ENCODE peak calls at places on chromosome 19, in seven cellular contexts. T, H, Q, G, U, F and C are unnamed samples.

GRCh38 chr19:13153627-13154240 is 3.5 kb downstream of the IER2 start:
- DNase-seq in U (no peak), G (no peak), Q (peak), T (peak), F (peak), H (no peak), C (no peak)

GRCh38 chr19:4354897-4355296 is 11.5 kb downstream of the MPND start:
- DNase-seq in T (no peak), F (no peak), G (no peak), U (no peak), Q (no peak), H (no peak), C (no peak)

GRCh38 chr19:720691-721160 is 12.0 kb downstream of the PALM start:
- DNase-seq in G (no peak), T (no peak), F (no peak), U (peak), Q (no peak), H (no peak), C (no peak)

GRCh38 chr19:14089412-14089661 is 1.2 kb downstream of the SAMD1 start:
- DNase-seq in F (peak), H (no peak), U (no peak), G (no peak), T (peak), Q (no peak), C (no peak)

GRCh38 chr19:1864480-1865171 is 1.2 kb upstream of the KLF16 start:
- DNase-seq in F (peak), H (peak), U (peak), G (peak), T (peak), Q (peak), C (peak)

GRCh38 chr19:27647423-27647822 is 1565.5 kb downstream of the UQCRFS1 start:
- DNase-seq in G (no peak), U (no peak), T (no peak), F (no peak), H (no peak), Q (no peak), C (no peak)

GRCh38 chr19:55640043-55640576 is 692 bp upstream of the ZNF580 start:
- DNase-seq in G (peak), Q (no peak), F (peak), T (peak), H (peak), U (no peak), C (peak)

GRCh38 chr19:4575978-4576933 is 16.8 kb upstream of the SEMA6B start:
- DNase-seq in F (peak), U (peak), T (peak), Q (no peak), G (peak), H (peak), C (peak)

GRCh38 chr19:48627211-48627864 is 8.0 kb downstream of the SPHK2 start:
- DNase-seq in Q (no peak), T (no peak), H (no peak), U (no peak), F (peak), G (peak), C (no peak)

GRCh38 chr19:45527731-45528130 is 20.5 kb downstream of the VASP start:
- DNase-seq in T (no peak), Q (no peak), U (no peak), F (peak), H (no peak), G (peak), C (no peak)

GRCh38 chr19:12990853-12991252 is 4.4 kb upstream of the NFIX start:
- DNase-seq in Q (no peak), H (no peak), G (no peak), U (no peak), F (no peak), T (no peak), C (no peak)

GRCh38 chr19:16615788-16616187 is 12.2 kb downstream of the MED26 start:
- DNase-seq in T (no peak), F (peak), H (no peak), G (peak), Q (no peak), U (no peak), C (no peak)

GRCh38 chr19:2602391-2603181 is 99.9 kb downstream of the GNG7 start:
- DNase-seq in T (peak), Q (no peak), U (peak), H (peak), G (peak), F (peak), C (peak)

GRCh38 chr19:52889076-52889475 is 8.4 kb downstream of the ZNF320 start:
- DNase-seq in F (peak), T (peak), G (no peak), U (no peak), Q (no peak), H (no peak), C (no peak)

GRCh38 chr19:55178781-55179569 is 1.1 kb downstream of the SYT5 start:
- DNase-seq in T (peak), G (peak), Q (peak), U (peak), H (peak), F (peak), C (peak)

GRCh38 chr19:31285744-31286143 is 63.5 kb downstream of the TSHZ3 start:
- DNase-seq in T (no peak), Q (no peak), U (no peak), G (no peak), H (peak), F (no peak), C (peak)

GRCh38 chr19:52896431-52897148 is 845 bp downstream of the ZNF320 start:
- DNase-seq in G (peak), U (peak), H (peak), Q (peak), T (peak), F (peak), C (peak)

GRCh38 chr19:3404324-3405260 is 38.2 kb downstream of the NFIC start:
- DNase-seq in Q (no peak), T (peak), F (no peak), U (no peak), H (peak), G (no peak), C (peak)

GRCh38 chr19:6996810-6997209 is 24.4 kb downstream of the MBD3L2B start:
- DNase-seq in G (no peak), Q (no peak), H (no peak), F (no peak), U (no peak), T (no peak), C (no peak)
- H3K23ac ChIP-seq in G (no peak), Q (no peak), H (no peak), F (no peak), U (no peak), T (no peak), C (no peak)

GRCh38 chr19:33580026-33580644 is 41.6 kb upstream of the CHST8 start:
- DNase-seq in T (no peak), Q (no peak), U (no peak), H (no peak), F (no peak), G (no peak), C (no peak)

GRCh38 chr19:33574824-33575223 is 46.9 kb upstream of the CHST8 start:
- DNase-seq in U (no peak), H (no peak), F (no peak), T (no peak), Q (no peak), G (no peak), C (no peak)

GRCh38 chr19:33580645-33581037 is 41.1 kb upstream of the CHST8 start:
- DNase-seq in G (no peak), T (no peak), F (no peak), H (no peak), U (no peak), Q (no peak), C (no peak)

GRCh38 chr19:33577947-33578346 is 43.8 kb upstream of the CHST8 start:
- DNase-seq in Q (no peak), U (no peak), G (no peak), F (no peak), H (no peak), T (no peak), C (no peak)

DNA sequence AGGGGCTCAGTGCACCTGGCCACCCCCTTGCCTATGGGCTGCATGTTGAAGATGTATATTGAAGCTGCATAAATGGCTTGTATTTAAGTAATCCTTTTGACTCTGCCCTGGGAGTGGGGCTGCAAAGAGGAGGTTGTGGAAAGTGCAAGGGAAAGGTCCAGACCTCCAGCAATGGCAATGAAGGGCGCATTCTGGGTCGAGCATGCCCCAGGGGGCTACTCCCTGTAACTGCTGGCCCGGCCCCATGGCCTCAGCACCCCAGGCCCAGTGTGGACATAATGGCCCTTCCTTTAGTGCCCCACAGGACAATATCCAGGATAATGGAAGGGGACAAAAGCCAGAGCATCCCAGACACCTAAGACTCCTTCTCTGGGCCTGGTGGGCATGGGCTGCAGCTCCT is 43.1 kb upstream of the CHST8 start:
- DNase-seq in U (no peak), H (no peak), F (no peak), G (no peak), T (no peak), Q (no peak), C (no peak)
- H3K23ac ChIP-seq in U (no peak), H (no peak), F (no peak), G (no peak), T (no peak), Q (no peak), C (no peak)

GRCh38 chr19:5870986-5871394 is 650 bp upstream of the FUT5 start:
- DNase-seq in Q (no peak), H (no peak), T (no peak), G (no peak), F (no peak), U (no peak), C (peak)
- H3K23ac ChIP-seq in Q (no peak), H (no peak), T (no peak), G (no peak), F (no peak), U (no peak), C (no peak)

GRCh38 chr19:56842421-56842820 is 1.9 kb upstream of the PEG3 start:
- DNase-seq in T (no peak), F (no peak), G (no peak), H (no peak), Q (no peak), U (no peak), C (no peak)
- H3K23ac ChIP-seq in T (no peak), F (no peak), G (no peak), H (no peak), Q (no peak), U (no peak), C (no peak)

DNA sequence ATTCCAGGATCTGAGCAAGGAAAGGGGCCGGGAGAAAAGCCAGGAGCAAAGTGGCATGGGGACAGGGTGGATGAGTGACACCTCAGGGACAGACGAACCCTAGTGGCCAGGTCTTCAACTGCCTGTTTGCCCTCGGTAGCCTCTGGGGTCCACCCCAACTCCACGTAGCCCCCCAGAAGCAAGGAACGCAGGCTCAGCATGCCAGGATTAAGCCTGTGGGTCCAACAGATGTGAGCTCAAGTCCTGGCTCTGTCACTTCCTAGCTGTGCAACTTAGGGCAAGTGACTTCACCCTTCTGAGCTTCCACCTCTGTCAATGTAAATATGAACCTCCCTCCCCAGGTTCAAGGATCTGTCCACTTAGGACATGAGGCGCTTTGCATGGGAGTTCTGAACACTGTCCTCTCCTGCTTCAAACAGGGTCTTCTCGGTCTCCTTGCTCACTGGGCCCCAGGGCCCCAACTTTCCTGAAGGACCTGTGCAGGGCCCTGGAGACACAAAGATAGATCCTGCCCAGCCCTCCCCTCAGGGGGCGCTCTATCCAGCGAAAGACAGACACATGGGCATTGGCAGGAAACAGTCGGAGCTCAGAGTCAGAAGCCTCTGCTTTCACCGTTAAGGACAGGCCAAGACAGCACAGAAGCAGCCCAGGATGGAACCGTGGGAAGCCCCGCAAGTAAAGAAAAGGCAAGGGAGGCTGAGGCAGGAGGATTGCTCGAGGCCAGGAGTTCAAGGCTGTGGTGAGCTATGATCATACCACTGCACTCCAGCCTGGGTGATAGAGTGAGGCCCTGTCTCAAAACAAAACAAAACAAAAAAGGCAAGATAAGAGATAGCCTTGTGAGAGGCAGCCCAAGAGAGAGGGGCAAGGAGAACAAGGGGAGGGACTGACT is 13.2 kb downstream of the SYDE1 start:
- DNase-seq in G (peak), U (peak), H (no peak), Q (no peak), F (peak), T (no peak), C (no peak)
- H3K23ac ChIP-seq in G (no peak), U (no peak), H (no peak), Q (no peak), F (no peak), T (no peak), C (no peak)

DNA sequence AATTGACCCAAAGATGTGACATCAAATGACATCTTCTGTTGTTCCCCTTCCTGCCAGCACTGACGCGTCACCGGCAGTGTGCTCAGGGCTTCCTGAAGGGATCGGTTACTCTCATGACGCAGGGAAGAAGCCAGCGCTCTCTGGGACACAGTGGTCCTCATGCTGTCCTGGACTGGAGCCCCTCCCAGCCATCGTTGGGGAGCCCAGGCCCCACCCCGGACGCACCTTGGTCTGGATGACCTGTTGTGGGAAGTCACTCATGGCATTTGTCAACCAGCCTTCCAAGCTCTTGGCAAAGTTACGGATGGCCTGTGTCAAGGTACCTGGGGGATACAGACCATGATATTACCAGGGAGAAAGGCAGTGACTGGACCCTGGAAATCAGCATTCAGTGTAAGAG is 26.0 kb upstream of the RANBP3 start:
- DNase-seq in F (no peak), H (no peak), Q (no peak), T (no peak), G (no peak), U (no peak), C (no peak)
- H3K23ac ChIP-seq in F (no peak), H (no peak), Q (no peak), T (no peak), G (no peak), U (no peak), C (no peak)

GRCh38 chr19:18300930-18301717 is 19.7 kb upstream of the JUND start:
- DNase-seq in H (peak), Q (no peak), G (no peak), T (peak), U (no peak), F (no peak), C (peak)
- H3K23ac ChIP-seq in H (no peak), Q (no peak), G (no peak), T (no peak), U (no peak), F (no peak), C (no peak)

DNA sequence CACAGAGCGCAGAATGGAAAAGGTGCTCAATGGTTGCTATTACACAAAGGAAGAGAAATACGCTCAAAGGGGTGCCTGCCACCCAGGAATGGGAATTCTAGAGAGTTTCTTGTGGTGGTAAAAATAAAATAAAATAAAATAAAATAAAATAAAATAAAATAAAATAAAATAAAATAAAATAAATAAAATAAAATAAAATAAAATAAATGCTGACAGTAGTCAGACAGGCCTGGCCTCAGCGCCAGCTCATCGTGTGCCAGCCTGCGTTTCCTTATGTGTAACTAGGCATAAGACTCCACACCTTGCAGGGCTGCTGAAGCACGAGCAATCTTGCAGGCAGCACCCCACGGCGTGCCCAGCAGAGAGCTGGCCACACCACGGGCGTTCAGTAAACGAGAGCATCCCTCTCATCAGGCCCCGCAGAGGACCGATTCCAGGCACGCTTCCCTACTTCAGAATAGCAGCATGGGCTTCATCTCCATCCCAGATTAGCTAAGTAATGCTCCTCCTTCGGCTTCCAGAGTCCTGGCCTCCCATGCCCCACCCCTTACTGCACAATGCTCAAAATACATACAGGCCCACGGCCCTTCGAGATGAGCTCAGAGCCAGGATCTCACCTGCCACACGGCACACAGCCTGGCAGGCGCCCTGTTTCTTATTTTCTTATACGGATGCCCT is 5.6 kb downstream of the NAPA start:
- DNase-seq in H (no peak), F (no peak), G (no peak), Q (no peak), T (no peak), U (no peak), C (no peak)
- H3K23ac ChIP-seq in H (no peak), F (no peak), G (no peak), Q (no peak), T (no peak), U (no peak), C (no peak)

DNA sequence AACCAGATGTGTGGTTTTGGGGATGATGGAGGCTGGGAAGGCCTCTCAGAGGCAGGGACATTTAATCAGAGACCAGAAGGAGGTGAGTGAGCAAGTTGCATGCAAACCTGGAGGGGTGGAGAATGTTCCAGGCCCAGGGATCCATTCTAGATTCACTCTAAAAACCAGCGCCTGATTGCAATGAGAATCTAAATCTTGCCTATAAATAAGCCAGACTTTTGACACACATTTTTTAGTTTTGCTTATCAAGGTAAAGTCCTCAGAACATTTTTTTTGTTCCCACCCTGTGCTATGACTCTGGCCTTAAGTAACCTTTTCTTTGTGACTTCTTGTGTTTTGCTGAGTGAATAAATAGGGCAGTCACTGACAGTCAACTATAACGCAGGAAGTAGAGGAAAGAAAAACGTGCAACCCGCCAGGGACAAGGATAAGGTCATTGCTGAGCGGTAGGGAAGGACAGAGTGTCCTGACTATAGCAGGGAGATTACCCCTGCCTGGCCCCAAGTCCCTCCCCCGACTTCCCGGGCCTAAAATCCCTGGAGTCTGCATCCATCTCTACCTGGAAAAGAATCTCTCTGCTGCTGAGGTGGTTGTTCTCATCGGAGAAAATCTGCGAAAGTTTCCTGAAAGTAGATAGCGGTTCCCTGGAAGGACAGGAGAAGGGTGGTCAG is 14.4 kb downstream of the RGL3 start:
- DNase-seq in G (no peak), T (no peak), F (no peak), U (no peak), H (no peak), Q (no peak), C (no peak)
- H3K23ac ChIP-seq in G (no peak), T (no peak), F (no peak), U (no peak), H (no peak), Q (no peak), C (no peak)